ENCODE peak calls at places on chromosomes 2 and 18, in five cellular contexts. One of them, this sample, is unnamed.

GRCh38 chr18:36655074-36655473 is 173.7 kb downstream of the TPGS2 start:
- DNase-seq in GM12865: no peak
- DNase-seq in CD4-positive, alpha-beta T cell: no peak
- DNase-seq in cardiac fibroblast: no peak
- DNase-seq in GM13976: no peak
- DNase-seq in this sample: no peak

GRCh38 chr18:54112356-54112755 is 112.1 kb downstream of the MBD2 start:
- DNase-seq in GM12865: no peak
- DNase-seq in CD4-positive, alpha-beta T cell: no peak
- DNase-seq in cardiac fibroblast: peak
- DNase-seq in GM13976: no peak
- DNase-seq in this sample: no peak

GRCh38 chr2:46978696-46979095 is 63.1 kb upstream of the MCFD2 start:
- DNase-seq in GM12865: peak
- DNase-seq in CD4-positive, alpha-beta T cell: peak
- DNase-seq in cardiac fibroblast: no peak
- DNase-seq in GM13976: peak
- DNase-seq in this sample: peak

GRCh38 chr2:230161180-230161579 is 58.6 kb downstream of the SP110 start:
- DNase-seq in GM12865: peak
- DNase-seq in CD4-positive, alpha-beta T cell: no peak
- DNase-seq in cardiac fibroblast: peak
- DNase-seq in GM13976: no peak
- DNase-seq in this sample: no peak

GRCh38 chr2:17879137-17879912 is 858 bp downstream of the KCNS3 start:
- DNase-seq in GM12865: no peak
- DNase-seq in CD4-positive, alpha-beta T cell: no peak
- DNase-seq in cardiac fibroblast: peak
- DNase-seq in GM13976: peak
- DNase-seq in this sample: peak

GRCh38 chr18:13431886-13432285 is 213.3 kb downstream of the LDLRAD4 start:
- DNase-seq in GM12865: no peak
- DNase-seq in CD4-positive, alpha-beta T cell: no peak
- DNase-seq in cardiac fibroblast: no peak
- DNase-seq in GM13976: no peak
- DNase-seq in this sample: no peak

GRCh38 chr2:9768388-9768787 is 74.9 kb upstream of the TAF1B start:
- DNase-seq in GM12865: no peak
- DNase-seq in CD4-positive, alpha-beta T cell: no peak
- DNase-seq in cardiac fibroblast: no peak
- DNase-seq in GM13976: no peak
- DNase-seq in this sample: no peak

GRCh38 chr2:200689115-200689514 is 103.3 kb downstream of the AOX1 start:
- DNase-seq in GM12865: no peak
- DNase-seq in CD4-positive, alpha-beta T cell: no peak
- DNase-seq in cardiac fibroblast: no peak
- DNase-seq in GM13976: no peak
- DNase-seq in this sample: no peak

GRCh38 chr2:20925265-20925889 is 102.5 kb upstream of the LDAH start:
- DNase-seq in GM12865: no peak
- DNase-seq in CD4-positive, alpha-beta T cell: no peak
- DNase-seq in cardiac fibroblast: peak
- DNase-seq in GM13976: no peak
- DNase-seq in this sample: peak

GRCh38 chr2:217687771-217688170 is 315.0 kb downstream of the TNS1 start:
- DNase-seq in GM12865: no peak
- DNase-seq in CD4-positive, alpha-beta T cell: no peak
- DNase-seq in cardiac fibroblast: no peak
- DNase-seq in GM13976: no peak
- DNase-seq in this sample: no peak

GRCh38 chr2:210577263-210578071 is 21.1 kb downstream of the CPS1 start:
- DNase-seq in GM12865: peak
- DNase-seq in CD4-positive, alpha-beta T cell: no peak
- DNase-seq in cardiac fibroblast: peak
- DNase-seq in GM13976: peak
- DNase-seq in this sample: peak

GRCh38 chr2:235659767-235660322 is 166.0 kb downstream of the AGAP1 start:
- DNase-seq in GM12865: no peak
- DNase-seq in CD4-positive, alpha-beta T cell: no peak
- DNase-seq in cardiac fibroblast: peak
- DNase-seq in GM13976: no peak
- DNase-seq in this sample: no peak

GRCh38 chr2:165791811-165792454 is 2.1 kb downstream of the GALNT3 start:
- DNase-seq in GM12865: no peak
- DNase-seq in CD4-positive, alpha-beta T cell: no peak
- DNase-seq in cardiac fibroblast: no peak
- DNase-seq in GM13976: no peak
- DNase-seq in this sample: no peak

GRCh38 chr2:149104221-149104620 is 65.7 kb downstream of the LYPD6B start:
- DNase-seq in GM12865: no peak
- DNase-seq in CD4-positive, alpha-beta T cell: no peak
- DNase-seq in cardiac fibroblast: no peak
- DNase-seq in GM13976: no peak
- DNase-seq in this sample: no peak

GRCh38 chr2:138942466-138942865 is 162.3 kb upstream of the NXPH2 start:
- DNase-seq in GM12865: no peak
- DNase-seq in CD4-positive, alpha-beta T cell: no peak
- DNase-seq in cardiac fibroblast: no peak
- DNase-seq in GM13976: no peak
- DNase-seq in this sample: no peak

GRCh38 chr2:146584316-146584715 is 1260.5 kb upstream of the ACVR2A start:
- DNase-seq in GM12865: no peak
- DNase-seq in CD4-positive, alpha-beta T cell: no peak
- DNase-seq in cardiac fibroblast: no peak
- DNase-seq in GM13976: no peak
- DNase-seq in this sample: no peak

GRCh38 chr18:32289480-32290075 is 99.7 kb downstream of the MEP1B start:
- DNase-seq in GM12865: peak
- DNase-seq in CD4-positive, alpha-beta T cell: peak
- DNase-seq in cardiac fibroblast: peak
- DNase-seq in GM13976: peak
- DNase-seq in this sample: peak

GRCh38 chr2:64401501-64401880 is 52.5 kb upstream of the LGALSL start:
- DNase-seq in GM12865: no peak
- DNase-seq in CD4-positive, alpha-beta T cell: no peak
- DNase-seq in cardiac fibroblast: no peak
- DNase-seq in GM13976: no peak
- DNase-seq in this sample: no peak

GRCh38 chr2:28172114-28172898 is 220.4 kb upstream of the FOSL2 start:
- DNase-seq in GM12865: no peak
- DNase-seq in CD4-positive, alpha-beta T cell: no peak
- DNase-seq in cardiac fibroblast: peak
- DNase-seq in GM13976: no peak
- DNase-seq in this sample: no peak

DNA sequence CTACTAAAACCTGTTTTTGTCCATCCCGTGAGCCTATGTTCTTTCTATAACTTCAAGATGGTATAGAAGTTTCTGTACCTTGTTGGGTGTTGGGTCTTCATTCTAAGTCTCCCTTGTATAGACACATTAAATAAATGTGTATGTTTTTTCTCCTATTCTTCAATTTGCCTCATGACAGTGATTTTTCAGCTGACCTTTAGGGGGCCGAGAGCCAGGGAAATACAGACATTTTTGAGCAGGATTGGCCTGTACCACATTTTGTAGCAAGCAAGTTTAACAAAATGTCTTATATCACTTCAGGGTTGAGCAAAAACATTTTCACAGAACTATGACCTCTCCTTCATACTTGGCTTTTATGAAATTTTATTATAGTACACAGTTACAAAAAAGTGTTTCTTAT is 495.4 kb upstream of the CDH7 start:
- DNase-seq in GM12865: no peak
- DNase-seq in CD4-positive, alpha-beta T cell: no peak
- DNase-seq in cardiac fibroblast: no peak
- DNase-seq in GM13976: no peak
- DNase-seq in this sample: no peak
- TF ChIP-seq CTCF in GM12865: no peak
- TF ChIP-seq CTCF in CD4-positive, alpha-beta T cell: no peak
- TF ChIP-seq CTCF in cardiac fibroblast: no peak
- TF ChIP-seq CTCF in GM13976: no peak
- TF ChIP-seq CTCF in this sample: no peak

GRCh38 chr2:7032371-7032770 is 115.2 kb downstream of the RNF144A start:
- DNase-seq in GM12865: no peak
- DNase-seq in CD4-positive, alpha-beta T cell: no peak
- DNase-seq in cardiac fibroblast: no peak
- DNase-seq in GM13976: no peak
- DNase-seq in this sample: no peak

GRCh38 chr2:7033136-7033960 is 116.1 kb downstream of the RNF144A start:
- DNase-seq in GM12865: no peak
- DNase-seq in CD4-positive, alpha-beta T cell: no peak
- DNase-seq in cardiac fibroblast: no peak
- DNase-seq in GM13976: no peak
- DNase-seq in this sample: no peak

GRCh38 chr2:7031424-7032245 is 114.4 kb downstream of the RNF144A start:
- DNase-seq in GM12865: no peak
- DNase-seq in CD4-positive, alpha-beta T cell: peak
- DNase-seq in cardiac fibroblast: peak
- DNase-seq in GM13976: no peak
- DNase-seq in this sample: no peak

GRCh38 chr2:7035884-7036283 is 118.7 kb downstream of the RNF144A start:
- DNase-seq in GM12865: no peak
- DNase-seq in CD4-positive, alpha-beta T cell: no peak
- DNase-seq in cardiac fibroblast: no peak
- DNase-seq in GM13976: no peak
- DNase-seq in this sample: no peak

GRCh38 chr2:7034313-7034712 is 117.1 kb downstream of the RNF144A start:
- DNase-seq in GM12865: peak
- DNase-seq in CD4-positive, alpha-beta T cell: no peak
- DNase-seq in cardiac fibroblast: peak
- DNase-seq in GM13976: no peak
- DNase-seq in this sample: no peak
- TF ChIP-seq CTCF in GM12865: no peak
- TF ChIP-seq CTCF in CD4-positive, alpha-beta T cell: no peak
- TF ChIP-seq CTCF in cardiac fibroblast: no peak
- TF ChIP-seq CTCF in GM13976: no peak
- TF ChIP-seq CTCF in this sample: no peak

DNA sequence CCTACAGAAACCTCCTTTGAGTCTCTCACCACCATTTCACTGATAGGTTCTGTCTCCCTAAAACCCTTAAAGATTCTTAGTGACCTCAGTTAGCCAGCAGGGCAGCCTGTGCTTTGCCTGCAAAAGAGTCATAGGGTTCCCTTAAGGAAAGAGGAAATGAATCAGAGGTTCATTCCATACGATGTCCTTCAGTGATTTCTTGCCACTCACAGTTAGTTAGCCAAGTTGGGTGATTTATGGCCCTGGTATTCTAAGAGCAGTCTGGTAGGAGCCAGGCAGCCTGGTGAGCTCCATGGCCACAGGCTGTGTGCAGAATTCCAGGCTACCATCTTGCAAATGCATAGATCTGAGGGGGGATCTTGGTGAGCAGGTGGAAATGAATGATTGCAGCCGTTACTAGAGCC is 18.7 kb upstream of the CCBE1 start:
- DNase-seq in GM12865: no peak
- DNase-seq in CD4-positive, alpha-beta T cell: no peak
- DNase-seq in cardiac fibroblast: peak
- DNase-seq in GM13976: no peak
- DNase-seq in this sample: no peak
- TF ChIP-seq CTCF in GM12865: no peak
- TF ChIP-seq CTCF in CD4-positive, alpha-beta T cell: no peak
- TF ChIP-seq CTCF in cardiac fibroblast: peak
- TF ChIP-seq CTCF in GM13976: no peak
- TF ChIP-seq CTCF in this sample: no peak

DNA sequence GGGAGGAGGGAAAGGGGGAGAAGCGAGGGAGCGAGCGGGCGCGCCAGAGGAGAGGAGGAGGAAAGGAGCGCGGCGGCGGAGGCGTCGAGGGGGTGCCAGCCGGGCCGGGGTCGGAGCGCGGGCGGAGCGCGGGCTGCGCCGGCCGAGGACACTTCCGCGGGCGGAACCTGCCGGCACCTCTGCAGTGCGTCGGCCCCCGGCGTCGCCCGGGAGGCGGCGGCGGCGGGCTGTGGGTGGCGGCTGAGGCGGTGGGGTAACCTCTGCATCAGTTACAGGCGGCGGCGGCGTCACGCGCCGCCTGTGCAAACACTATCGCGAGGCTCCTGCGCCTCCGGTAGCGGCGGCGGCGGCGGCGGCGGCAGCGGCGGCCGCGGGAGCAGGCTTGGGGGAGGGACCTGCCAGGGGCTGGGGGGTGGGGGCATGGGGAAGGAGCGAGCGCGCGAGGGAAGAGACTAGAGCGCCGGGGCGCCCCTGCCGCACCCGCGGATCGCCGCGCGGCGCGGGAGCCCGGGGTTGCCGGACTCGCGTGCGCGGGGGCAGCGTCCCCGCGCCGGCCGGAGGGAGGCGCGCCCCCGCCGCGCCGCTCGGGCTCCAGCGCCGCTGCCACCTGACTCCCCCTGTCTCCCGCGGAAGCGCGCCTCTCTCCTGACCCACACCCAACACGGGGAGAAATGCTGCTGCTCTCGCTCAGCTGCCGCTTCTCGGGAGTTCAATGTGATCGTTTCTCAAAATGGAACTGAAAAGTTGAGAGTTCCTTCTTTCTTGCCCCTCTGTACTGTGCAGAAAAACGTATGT is at the start of gene TLK1:
- DNase-seq in GM12865: peak
- DNase-seq in CD4-positive, alpha-beta T cell: peak
- DNase-seq in cardiac fibroblast: peak
- DNase-seq in GM13976: peak
- DNase-seq in this sample: peak
- TF ChIP-seq CTCF in GM12865: peak
- TF ChIP-seq CTCF in CD4-positive, alpha-beta T cell: no peak
- TF ChIP-seq CTCF in cardiac fibroblast: no peak
- TF ChIP-seq CTCF in GM13976: peak
- TF ChIP-seq CTCF in this sample: peak

GRCh38 chr2:141554810-141555209 is 576.0 kb downstream of the LRP1B start:
- DNase-seq in GM12865: peak
- DNase-seq in CD4-positive, alpha-beta T cell: no peak
- DNase-seq in cardiac fibroblast: peak
- DNase-seq in GM13976: peak
- DNase-seq in this sample: peak
- TF ChIP-seq CTCF in GM12865: peak
- TF ChIP-seq CTCF in CD4-positive, alpha-beta T cell: no peak
- TF ChIP-seq CTCF in cardiac fibroblast: no peak
- TF ChIP-seq CTCF in GM13976: peak
- TF ChIP-seq CTCF in this sample: peak

GRCh38 chr2:176093889-176094232 is 1.3 kb downstream of the HOXD13 start:
- DNase-seq in GM12865: no peak
- DNase-seq in CD4-positive, alpha-beta T cell: no peak
- DNase-seq in cardiac fibroblast: no peak
- DNase-seq in GM13976: no peak
- DNase-seq in this sample: no peak

GRCh38 chr2:176094307-176094706 is 1.8 kb downstream of the HOXD13 start:
- DNase-seq in GM12865: no peak
- DNase-seq in CD4-positive, alpha-beta T cell: no peak
- DNase-seq in cardiac fibroblast: no peak
- DNase-seq in GM13976: no peak
- DNase-seq in this sample: no peak

GRCh38 chr2:176092270-176093144 is at the start of gene HOXD13:
- DNase-seq in GM12865: no peak
- DNase-seq in CD4-positive, alpha-beta T cell: no peak
- DNase-seq in cardiac fibroblast: no peak
- DNase-seq in GM13976: no peak
- DNase-seq in this sample: no peak

GRCh38 chr2:176091329-176092258 is 927 bp upstream of the HOXD13 start:
- DNase-seq in GM12865: no peak
- DNase-seq in CD4-positive, alpha-beta T cell: no peak
- DNase-seq in cardiac fibroblast: no peak
- DNase-seq in GM13976: no peak
- DNase-seq in this sample: no peak

GRCh38 chr2:176093145-176093888 is 796 bp downstream of the HOXD13 start:
- DNase-seq in GM12865: no peak
- DNase-seq in CD4-positive, alpha-beta T cell: no peak
- DNase-seq in cardiac fibroblast: no peak
- DNase-seq in GM13976: no peak
- DNase-seq in this sample: no peak
- TF ChIP-seq CTCF in GM12865: no peak
- TF ChIP-seq CTCF in CD4-positive, alpha-beta T cell: no peak
- TF ChIP-seq CTCF in cardiac fibroblast: no peak
- TF ChIP-seq CTCF in GM13976: no peak
- TF ChIP-seq CTCF in this sample: no peak